ENCODE peak calls at places on chromosomes 13 and 19, in nine cellular contexts. I is CD4-positive, alpha-beta T cell; D is IMR-90; M is endodermal cell; X is CD4-positive, alpha-beta memory T cell; V is spleen; C is CD8-positive, alpha-beta memory T cell; R is A673; K is body of pancreas. E is an unnamed sample.

GRCh38 chr19:55489711-55490477 is 1.7 kb downstream of the SSC5D start:
- DNase-seq in D (no peak), K (no peak), R (no peak), M (no peak), C (no peak), X (no peak), V (no peak), I (no peak), E (no peak)

GRCh38 chr13:20847298-20847697 is 55.2 kb downstream of the XPO4 start:
- DNase-seq in K (no peak), C (no peak), V (no peak), D (no peak), I (no peak), R (peak; percentile 80), M (no peak), X (no peak), E (no peak)

GRCh38 chr19:5083547-5083965 is 114.6 kb downstream of the KDM4B start:
- DNase-seq in R (no peak), V (no peak), C (no peak), X (no peak), K (no peak), M (no peak), I (no peak), D (no peak), E (peak; percentile 82)

GRCh38 chr19:54995561-54995960 is 29.4 kb downstream of the NLRP2 start:
- DNase-seq in K (no peak), R (no peak), X (no peak), V (no peak), D (no peak), C (no peak), I (no peak), M (no peak), E (no peak)

GRCh38 chr13:74771964-74772363 is 637.8 kb upstream of the KLF12 start:
- DNase-seq in I (no peak), R (no peak), D (peak; percentile 87), K (no peak), V (no peak), C (no peak), X (no peak), M (no peak), E (no peak)

GRCh38 chr13:46051958-46052313 is 610 bp downstream of the ZC3H13 start:
- DNase-seq in M (no peak), V (no peak), R (no peak), X (no peak), C (no peak), K (no peak), I (no peak), D (peak; percentile 0), E (no peak)

GRCh38 chr13:23766199-23766771 is 122.9 kb downstream of the MIPEP start:
- DNase-seq in X (no peak), C (no peak), I (no peak), D (no peak), V (no peak), R (no peak), M (no peak), K (no peak), E (no peak)

GRCh38 chr13:48176781-48177180 is 56.2 kb upstream of the ITM2B start:
- DNase-seq in I (no peak), V (no peak), D (no peak), R (no peak), M (no peak), K (no peak), C (no peak), X (no peak), E (no peak)

GRCh38 chr19:17966115-17966455 is 822 bp upstream of the KCNN1 start:
- DNase-seq in C (no peak), R (no peak), D (no peak), M (no peak), I (no peak), V (no peak), K (no peak), X (no peak), E (no peak)

GRCh38 chr13:45142440-45143345 is 22.4 kb downstream of the GTF2F2 start:
- DNase-seq in I (no peak), X (no peak), K (no peak), D (peak; percentile 54), V (no peak), M (no peak), C (no peak), R (peak; percentile 78), E (no peak)

GRCh38 chr13:96229356-96229755 is 139.4 kb downstream of the HS6ST3 start:
- DNase-seq in X (no peak), K (no peak), D (no peak), V (no peak), C (no peak), I (no peak), R (peak; percentile 54), M (peak; percentile 75), E (no peak)

GRCh38 chr13:39599842-39600241 is 3.2 kb downstream of the LHFPL6 start:
- DNase-seq in X (no peak), V (no peak), D (peak; percentile 33), C (no peak), R (no peak), K (no peak), I (no peak), M (no peak), E (no peak)

GRCh38 chr19:7701654-7702457 is at the start of gene FCER2:
- DNase-seq in X (no peak), I (no peak), R (no peak), K (peak; percentile 15), V (peak; percentile 85), M (no peak), D (no peak), C (no peak), E (no peak)

GRCh38 chr19:32567486-32567885 is 13.5 kb upstream of the PDCD5 start:
- DNase-seq in M (no peak), C (no peak), V (no peak), K (no peak), X (no peak), R (no peak), I (no peak), D (no peak), E (no peak)

GRCh38 chr19:51565583-51565982 is 5.5 kb upstream of the ZNF175 start:
- DNase-seq in R (no peak), D (no peak), M (no peak), K (no peak), X (no peak), I (no peak), V (no peak), C (no peak), E (no peak)

GRCh38 chr13:25192052-25192451 is 20.0 kb upstream of the AMER2 start:
- DNase-seq in K (no peak), I (no peak), R (no peak), M (no peak), D (no peak), V (no peak), C (no peak), X (no peak), E (no peak)

GRCh38 chr13:25190256-25190655 is 18.2 kb upstream of the AMER2 start:
- DNase-seq in R (no peak), C (no peak), X (no peak), V (no peak), I (no peak), D (no peak), M (peak; percentile 15), K (no peak), E (no peak)

GRCh38 chr13:25192489-25192888 is 20.4 kb upstream of the AMER2 start:
- DNase-seq in X (no peak), R (no peak), I (no peak), K (no peak), V (no peak), D (no peak), M (no peak), C (no peak), E (peak; percentile 46)

GRCh38 chr13:25186187-25186586 is 14.1 kb upstream of the AMER2 start:
- DNase-seq in K (no peak), V (no peak), I (no peak), D (no peak), X (no peak), M (no peak), R (no peak), C (no peak), E (no peak)

DNA sequence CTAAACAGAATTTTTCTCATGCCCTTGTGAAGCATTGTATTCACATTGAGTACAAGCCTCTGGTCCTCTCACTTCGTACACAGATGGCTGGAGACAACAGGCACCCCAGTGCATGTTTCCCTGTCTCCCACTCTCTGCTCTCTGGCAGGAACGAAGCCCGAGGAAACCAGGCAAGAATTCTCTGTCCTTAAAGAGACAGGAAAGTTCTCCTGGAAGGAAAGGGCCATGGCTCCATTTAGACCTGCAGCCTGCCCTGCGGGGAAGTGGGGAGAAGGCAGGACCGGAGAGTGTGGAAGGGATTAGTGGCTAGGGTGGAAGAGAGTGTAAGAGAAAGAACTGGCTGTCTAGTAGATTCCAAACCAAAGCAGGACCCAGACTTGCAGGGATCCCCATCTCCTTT is 15.5 kb upstream of the AMER2 start:
- DNase-seq in V (no peak), C (no peak), D (no peak), I (no peak), K (no peak), X (no peak), M (no peak), R (no peak), E (no peak)
- H3K27me3 ChIP-seq in V (peaks cover 27% of the 10 kb centered on the region), C (peaks cover 11% of the 10 kb centered on the region), D (peaks cover 9% of the 10 kb centered on the region), I (peaks cover 31% of the 10 kb centered on the region), K (no peaks in the 10 kb centered on the region), X (no peaks in the 10 kb centered on the region), M (no peaks in the 10 kb centered on the region), R (no peaks in the 10 kb centered on the region), E (no peaks in the 10 kb centered on the region)

GRCh38 chr13:41639237-41639904 is 182.0 kb downstream of the RGCC start:
- DNase-seq in D (no peak), V (no peak), M (no peak), X (no peak), C (no peak), R (no peak), I (no peak), K (no peak), E (no peak)
- H3K27ac ChIP-seq in D (peak overlapping the region; percentile 81), V (no peak overlapping the region), M (no peak overlapping the region), X (no peak overlapping the region), C (no peak overlapping the region), R (no peak overlapping the region), I (no peak overlapping the region), K (no peak overlapping the region), E (peak overlapping the region; percentile 84)

GRCh38 chr13:94632227-94632980 is 30.7 kb downstream of the GPR180 start:
- DNase-seq in I (no peak), C (no peak), X (no peak), R (no peak), M (no peak), D (no peak), K (no peak), V (no peak), E (no peak)

DNA sequence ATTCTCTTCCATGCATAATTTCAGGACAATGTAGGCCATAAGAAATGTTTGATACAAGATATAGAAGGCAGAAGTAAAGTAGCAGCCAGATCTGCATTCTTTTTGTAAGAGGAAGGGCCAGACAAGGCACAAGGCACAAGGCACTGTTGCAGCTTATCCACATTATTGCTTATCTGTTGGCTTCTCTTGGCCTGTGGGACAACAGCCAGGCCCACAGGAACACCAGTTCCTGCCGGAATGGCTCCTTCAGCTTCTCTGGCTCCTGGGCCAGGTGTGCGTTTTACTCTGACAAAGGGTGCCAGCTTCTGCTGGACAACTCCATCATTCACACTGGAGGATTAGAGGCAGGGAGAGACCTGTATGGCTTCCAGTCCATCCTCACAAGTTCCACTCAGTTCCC is 29.2 kb downstream of the GPR180 start:
- DNase-seq in V (no peak), K (peak; percentile 58), R (no peak), M (no peak), I (no peak), D (no peak), C (no peak), X (no peak), E (no peak)
- H3K27me3 ChIP-seq in V (no peaks in the 10 kb centered on the region), K (no peaks in the 10 kb centered on the region), R (no peaks in the 10 kb centered on the region), M (no peaks in the 10 kb centered on the region), I (no peaks in the 10 kb centered on the region), D (no peaks in the 10 kb centered on the region), C (no peaks in the 10 kb centered on the region), X (no peaks in the 10 kb centered on the region), E (no peaks in the 10 kb centered on the region)

GRCh38 chr13:40769970-40770369 is 1.0 kb downstream of the MRPS31 start:
- DNase-seq in I (no peak), M (no peak), V (no peak), X (no peak), K (no peak), R (no peak), D (no peak), C (no peak), E (no peak)
- H3K27ac ChIP-seq in I (peak overlapping the region; percentile 75), M (no peak overlapping the region), V (peak overlapping the region; percentile 90), X (peak overlapping the region; percentile 79), K (no peak overlapping the region), R (no peak overlapping the region), D (no peak overlapping the region), C (peak overlapping the region; percentile 87), E (peak overlapping the region; percentile 88)